ENCODE peak calls at places on chromosomes 13 and 19, in five cellular contexts. B is RWPE1, N is WTC11, E is cardiac fibroblast, I is uterus. A is an unnamed sample.

GRCh38 chr13:21240586-21240985 is 64.1 kb downstream of the MRPL57 start:
- DNase-seq in B (no peak), N (no peak), E (peak), I (no peak), A (peak)

GRCh38 chr19:44808463-44809371 is at the start of gene BCAM:
- DNase-seq in B (peak), N (peak), E (peak), I (peak), A (peak)

GRCh38 chr13:36736119-36736726 is 62.4 kb downstream of the SERTM1 start:
- DNase-seq in B (peak), N (peak), E (peak), I (peak), A (peak)

GRCh38 chr13:43959291-43959690 is 79.6 kb downstream of the LACC1 start:
- DNase-seq in B (no peak), N (no peak), E (no peak), I (no peak), A (no peak)

GRCh38 chr13:36166051-36166450 is 34.9 kb upstream of the DCLK1 start:
- DNase-seq in B (no peak), N (no peak), E (no peak), I (no peak), A (no peak)

GRCh38 chr19:56842421-56842820 is 1.9 kb upstream of the PEG3 start:
- DNase-seq in B (no peak), N (no peak), E (no peak), I (no peak), A (no peak)

GRCh38 chr19:8004723-8005513 is 523 bp downstream of the ELAVL1 start:
- DNase-seq in B (no peak), N (no peak), E (peak), I (no peak), A (peak)

GRCh38 chr19:13952154-13953020 is at the start of gene DCAF15:
- DNase-seq in B (peak), N (peak), E (peak), I (peak), A (peak)

GRCh38 chr19:54662730-54663129 is at the start of gene LILRB4:
- DNase-seq in B (no peak), N (no peak), E (no peak), I (no peak), A (no peak)

GRCh38 chr13:93231867-93232266 is 5.3 kb downstream of the GPC6 start:
- DNase-seq in B (no peak), N (no peak), E (no peak), I (no peak), A (no peak)

GRCh38 chr13:40801255-40802217 is 12.1 kb downstream of the SLC25A15 start:
- DNase-seq in B (no peak), N (no peak), E (no peak), I (no peak), A (no peak)

GRCh38 chr13:81396172-81396571 is 1055.2 kb upstream of the SPRY2 start:
- DNase-seq in B (no peak), N (no peak), E (no peak), I (no peak), A (no peak)

GRCh38 chr19:16061943-16062342 is 14.4 kb upstream of the TPM4 start:
- DNase-seq in B (no peak), N (no peak), E (no peak), I (no peak), A (no peak)

GRCh38 chr13:48817166-48817802 is 158.4 kb upstream of the FNDC3A start:
- DNase-seq in B (no peak), N (no peak), E (no peak), I (no peak), A (no peak)

GRCh38 chr19:33388231-33388816 is 14.8 kb downstream of the CEBPG start:
- DNase-seq in B (no peak), N (no peak), E (no peak), I (no peak), A (peak)

GRCh38 chr19:12843328-12843727 is 5.0 kb downstream of the MAST1 start:
- DNase-seq in B (no peak), N (no peak), E (no peak), I (no peak), A (no peak)

GRCh38 chr19:31334101-31334848 is 15.0 kb downstream of the TSHZ3 start:
- DNase-seq in B (no peak), N (no peak), E (peak), I (no peak), A (peak)

DNA sequence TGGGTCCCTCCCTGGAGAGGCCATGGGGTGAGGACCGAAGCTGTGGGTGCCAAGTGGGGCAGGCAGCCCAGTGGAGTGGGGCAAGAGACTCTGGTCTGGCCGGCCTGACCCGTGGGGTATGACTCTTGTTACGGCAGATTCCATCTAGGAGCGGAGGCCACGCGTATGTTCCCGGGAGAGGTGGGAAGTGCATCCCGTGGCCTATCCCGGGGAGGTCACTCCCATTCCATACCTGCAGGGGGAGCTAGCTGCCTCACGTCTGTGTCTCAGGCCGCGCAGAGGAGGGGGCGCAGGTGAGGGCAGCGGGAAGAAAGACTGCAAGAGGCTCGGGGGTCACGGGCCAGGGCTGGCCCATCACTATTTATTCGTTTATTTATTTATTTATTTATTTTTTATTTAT is 4.9 kb downstream of the CSNK1G2 start:
- DNase-seq in B (peak), N (peak), E (peak), I (no peak), A (no peak)
- TF ChIP-seq CTCF in B (peak), N (peak), E (peak), I (peak), A (peak)

DNA sequence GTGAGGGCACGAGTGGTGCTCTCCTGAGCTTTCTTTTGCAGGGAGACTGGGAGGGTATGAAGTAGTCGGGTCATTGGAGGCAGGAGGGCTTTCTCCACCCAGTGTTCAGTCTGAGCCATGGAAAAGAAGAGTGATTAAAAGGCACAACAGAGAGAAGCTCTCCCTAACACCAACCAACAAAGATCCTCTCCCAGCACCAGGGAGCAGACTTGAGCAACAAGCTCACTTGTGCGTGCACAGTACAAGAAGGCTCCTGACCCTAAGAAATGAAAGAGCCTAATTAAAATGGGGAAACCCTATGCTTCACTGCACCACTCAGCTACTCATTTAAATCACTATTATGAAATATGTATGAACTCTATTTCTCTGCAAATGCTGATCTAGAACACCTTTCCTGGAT is 276.3 kb upstream of the SOX21 start:
- DNase-seq in B (no peak), N (no peak), E (no peak), I (no peak), A (no peak)
- TF ChIP-seq CTCF in B (no peak), N (no peak), E (no peak), I (no peak), A (no peak)

GRCh38 chr19:48997972-48998371 is 4.3 kb downstream of the RUVBL2 start:
- DNase-seq in B (no peak), N (peak), E (peak), I (no peak), A (peak)
- TF ChIP-seq CTCF in B (peak), N (peak), E (peak), I (no peak), A (peak)

GRCh38 chr13:98142427-98143156 is at the start of gene FARP1:
- DNase-seq in B (peak), N (peak), E (peak), I (peak), A (peak)
- TF ChIP-seq CTCF in B (peak), N (no peak), E (no peak), I (peak), A (peak)

GRCh38 chr19:49862411-49863253 is 4.7 kb downstream of the PNKP start:
- DNase-seq in B (no peak), N (peak), E (no peak), I (peak), A (no peak)
- TF ChIP-seq CTCF in B (no peak), N (no peak), E (peak), I (no peak), A (peak)

GRCh38 chr19:52191374-52191773 is 1.5 kb downstream of the PPP2R1A start:
- DNase-seq in B (no peak), N (no peak), E (no peak), I (no peak), A (no peak)

GRCh38 chr19:52190679-52191293 is 934 bp downstream of the PPP2R1A start:
- DNase-seq in B (no peak), N (peak), E (peak), I (peak), A (peak)

GRCh38 chr19:52189745-52190678 is at the start of gene PPP2R1A:
- DNase-seq in B (peak), N (peak), E (peak), I (peak), A (peak)

GRCh38 chr19:52187407-52187806 is 2.4 kb upstream of the PPP2R1A start:
- DNase-seq in B (no peak), N (no peak), E (no peak), I (no peak), A (no peak)

DNA sequence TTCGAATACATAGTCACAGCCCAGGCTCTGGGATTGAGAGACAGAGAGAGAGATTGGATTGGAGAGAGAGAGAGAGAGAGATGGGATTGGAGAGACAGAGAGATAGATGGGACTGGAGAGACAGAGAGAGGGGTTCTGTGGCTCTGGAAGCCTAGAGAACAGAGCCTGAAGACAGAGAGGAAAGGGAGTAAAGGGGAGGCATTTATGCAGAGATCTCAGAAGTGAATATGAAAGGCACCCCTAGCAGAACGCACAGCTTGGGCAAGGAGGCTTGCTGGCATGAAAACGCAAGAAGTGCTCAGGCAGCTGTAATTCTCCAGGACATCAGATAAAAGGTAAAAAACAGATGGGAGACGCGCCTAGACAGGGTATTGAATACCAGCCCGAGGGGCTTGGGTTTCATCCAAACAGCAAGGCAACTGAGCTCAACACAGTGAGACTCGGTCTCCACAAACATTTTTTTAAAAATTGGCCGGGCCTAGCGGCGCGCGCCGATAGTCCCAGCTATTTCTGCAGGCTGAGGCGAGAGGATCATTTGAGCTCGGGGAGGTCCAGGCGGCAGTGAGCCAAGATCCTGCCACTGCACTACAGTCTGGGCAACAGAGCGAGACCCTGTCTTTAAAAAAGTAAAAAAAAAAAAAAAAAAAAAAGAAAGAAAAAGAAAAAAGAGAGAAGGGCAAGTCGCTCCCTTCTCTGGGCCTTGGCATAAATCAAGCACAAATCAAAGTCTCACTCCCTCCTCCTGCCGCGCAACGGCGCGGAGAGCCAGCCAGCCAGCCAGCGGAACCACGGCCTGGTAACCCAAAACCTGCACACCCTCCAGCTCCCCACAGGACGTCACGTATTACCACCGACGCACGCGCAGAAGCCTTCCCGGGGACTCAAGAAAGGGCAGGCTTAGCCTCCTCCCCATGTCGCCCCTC is 769 bp upstream of the PPP2R1A start:
- DNase-seq in B (no peak), N (peak), E (no peak), I (no peak), A (no peak)
- TF ChIP-seq CTCF in B (no peak), N (no peak), E (no peak), I (no peak), A (no peak)

GRCh38 chr13:109697936-109698335 is 88.4 kb downstream of the IRS2 start:
- DNase-seq in B (no peak), N (no peak), E (no peak), I (no peak), A (no peak)

GRCh38 chr13:109694972-109695371 is 91.4 kb downstream of the IRS2 start:
- DNase-seq in B (no peak), N (no peak), E (no peak), I (no peak), A (no peak)

GRCh38 chr13:109698779-109699178 is 87.6 kb downstream of the IRS2 start:
- DNase-seq in B (peak), N (no peak), E (peak), I (no peak), A (peak)

GRCh38 chr13:109693213-109693612 is 93.2 kb downstream of the IRS2 start:
- DNase-seq in B (no peak), N (no peak), E (no peak), I (no peak), A (no peak)

GRCh38 chr13:109695402-109696190 is 90.8 kb downstream of the IRS2 start:
- DNase-seq in B (no peak), N (no peak), E (no peak), I (no peak), A (no peak)
- TF ChIP-seq CTCF in B (no peak), N (no peak), E (no peak), I (no peak), A (no peak)

DNA sequence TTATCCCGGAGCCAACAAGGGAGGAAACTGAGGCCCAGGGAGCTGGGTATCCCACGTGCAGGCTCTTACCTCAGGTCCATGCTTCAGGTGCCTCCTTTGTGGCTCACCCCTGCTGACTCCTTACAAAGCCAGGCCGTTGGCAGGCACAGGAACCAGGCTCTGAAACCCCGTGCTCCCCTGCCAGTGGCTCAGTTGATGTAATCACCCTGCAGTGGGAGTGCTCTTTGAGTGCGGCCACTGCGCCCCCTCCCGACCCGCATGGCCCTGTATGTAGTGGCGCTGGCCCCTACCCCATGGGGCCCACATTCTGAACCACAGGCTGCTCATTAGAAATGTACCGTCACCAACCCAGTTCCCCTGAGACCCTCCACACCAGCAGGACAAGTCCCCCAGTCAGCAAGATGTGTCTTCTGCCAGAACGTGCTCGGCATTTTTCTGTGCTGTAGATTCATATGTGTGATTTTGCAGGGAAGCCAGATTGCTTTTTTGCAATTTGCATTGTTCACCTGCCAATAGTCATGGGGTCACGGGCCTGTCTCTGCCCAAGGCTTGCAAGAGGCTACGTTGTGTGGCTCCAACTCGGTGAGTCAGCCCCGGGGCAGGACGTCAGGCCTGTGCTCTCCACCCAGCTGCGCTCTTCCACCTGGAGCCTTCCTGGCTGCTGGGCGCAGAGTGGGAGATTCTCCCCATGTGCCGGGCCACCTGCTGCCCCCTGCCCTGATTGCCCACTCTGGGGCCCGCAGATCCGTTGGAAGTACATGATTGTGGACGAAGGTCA is 60.3 kb downstream of the SMARCA4 start:
- DNase-seq in B (no peak), N (no peak), E (no peak), I (no peak), A (no peak)
- TF ChIP-seq CTCF in B (no peak), N (no peak), E (no peak), I (no peak), A (no peak)

GRCh38 chr19:18912933-18913332 is 6.3 kb downstream of the COPE start:
- DNase-seq in B (no peak), N (no peak), E (no peak), I (no peak), A (no peak)

GRCh38 chr19:18919895-18920204 is 335 bp downstream of the DDX49 start:
- DNase-seq in B (no peak), N (no peak), E (no peak), I (no peak), A (peak)

GRCh38 chr19:18913466-18913865 is 5.7 kb downstream of the COPE start:
- DNase-seq in B (no peak), N (no peak), E (no peak), I (no peak), A (no peak)

GRCh38 chr19:18919086-18919894 is at the start of the genes COPE and DDX49:
- DNase-seq in B (peak), N (peak), E (peak), I (peak), A (peak)

DNA sequence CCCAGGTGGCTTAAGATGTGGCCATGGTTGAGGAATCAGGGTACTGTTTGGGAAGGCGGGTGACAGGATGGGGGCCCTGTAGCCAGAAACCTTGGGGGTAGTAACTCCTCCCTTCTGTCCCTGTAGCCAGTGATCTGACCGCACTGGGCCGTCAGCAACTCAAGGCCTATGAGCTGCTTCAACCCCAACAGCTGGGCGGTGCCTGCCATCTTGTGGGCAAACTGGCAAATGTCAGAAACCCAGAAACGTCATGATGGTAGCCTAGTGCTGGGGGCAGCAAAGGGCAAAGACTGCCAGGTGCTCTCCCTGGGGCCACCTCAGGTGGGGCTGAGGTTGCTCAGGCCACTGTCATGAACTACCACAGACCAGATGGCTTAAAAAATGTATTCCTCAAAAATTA is 3.5 kb downstream of the COPE start:
- DNase-seq in B (no peak), N (peak), E (peak), I (no peak), A (peak)
- TF ChIP-seq CTCF in B (no peak), N (no peak), E (no peak), I (peak), A (peak)